ENCODE peak calls at places on chromosomes 5 and 9, in nine cellular contexts. S is NCI-H1105; F is T-helper 1 cell; R is EH; A is stimulated activated CD8-positive, alpha-beta memory T cell treated with anti-CD3 and anti-CD28 coated beads, Interleukin-15, amount 100 ng/mL, for 1 hour; B is astrocyte of the spinal cord; U is activated naive CD8-positive, alpha-beta T cell treated with anti-CD3 and anti-CD28 coated beads, Interleukin-2, amount 50 U/mL, for 24 hours; J is RCC 7860; K is KBM-7. T is an unnamed sample.

GRCh38 chr5:115579747-115580173 is 22.5 kb downstream of the TICAM2 start:
- DNase-seq in S (no peak), F (no peak), R (peak; percentile 88), A (no peak), B (peak; percentile 48), U (no peak), J (no peak), K (no peak), T (no peak)

GRCh38 chr5:10229306-10230048 is 20.2 kb downstream of the ATPSCKMT start:
- DNase-seq in S (no peak), F (no peak), R (peak; percentile 88), A (no peak), B (peak; percentile 95), U (no peak), J (peak; percentile 89), K (no peak), T (no peak)

GRCh38 chr5:117454716-117455212 is 880.1 kb upstream of the SEMA6A start:
- DNase-seq in S (no peak), F (no peak), R (peak; percentile 44), A (no peak), B (peak; percentile 14), U (peak; percentile 46), J (peak; percentile 35), K (peak; percentile 63), T (no peak)

GRCh38 chr5:74206571-74207550 is 433.7 kb downstream of the ENC1 start:
- DNase-seq in S (peak; percentile 78), F (no peak), R (peak; percentile 93), A (no peak), B (peak; percentile 85), U (no peak), J (peak; percentile 57), K (no peak), T (peak; percentile 84)

GRCh38 chr9:32725066-32725860 is 58.1 kb upstream of the TMEM215 start:
- DNase-seq in S (no peak), F (no peak), R (no peak), A (no peak), B (no peak), U (no peak), J (no peak), K (no peak), T (no peak)

GRCh38 chr5:180484813-180485212 is 9.4 kb upstream of the CNOT6 start:
- DNase-seq in S (no peak), F (no peak), R (no peak), A (no peak), B (no peak), U (no peak), J (no peak), K (no peak), T (no peak)

GRCh38 chr9:99663297-99663696 is 158.4 kb upstream of the NR4A3 start:
- DNase-seq in S (no peak), F (no peak), R (no peak), A (no peak), B (no peak), U (no peak), J (no peak), K (no peak), T (no peak)

GRCh38 chr9:90898229-90898628 is 96.6 kb downstream of the SYK start:
- DNase-seq in S (no peak), F (no peak), R (no peak), A (no peak), B (no peak), U (no peak), J (no peak), K (no peak), T (no peak)

GRCh38 chr9:109381011-109381729 is 60.3 kb upstream of the EPB41L4B start:
- DNase-seq in S (no peak), F (no peak), R (peak; percentile 17), A (no peak), B (peak; percentile 9), U (no peak), J (peak; percentile 97), K (no peak), T (no peak)